ENCODE peak calls at places on chromosomes 13 and 19, in nine cellular contexts. O is stimulated activated CD8-positive, alpha-beta memory T cell treated with anti-CD3 and anti-CD28 coated beads, Interleukin-2, amount 100 ng/mL, for 1 hour; X is NCI-H2029; Q is colonic mucosa; L is NCI-H1092; P is kidney tubule cell; S is IMR-90; Y is NCI-H2081 treated with DMSO at 0.1 percent for 48 hours; I is AG08396. C is an unnamed sample.

GRCh38 chr19:39154626-39155100 is 29.1 kb downstream of the PAK4 start:
- DNase-seq in Q (peak; percentile 78), P (peak; percentile 72), L (no peak), Y (no peak), X (no peak), S (no peak), I (no peak), O (no peak), C (no peak)

GRCh38 chr13:64723735-64724134 is 2506.4 kb downstream of the PCDH9 start:
- DNase-seq in I (peak; percentile 1), O (no peak), S (peak; percentile 94), X (no peak), L (no peak), Q (no peak), Y (no peak), P (peak; percentile 93), C (peak; percentile 54)

GRCh38 chr19:3338541-3339181 is 27.7 kb upstream of the NFIC start:
- DNase-seq in Q (peak; percentile 84), S (no peak), Y (no peak), L (no peak), O (no peak), I (no peak), X (no peak), P (no peak), C (no peak)

GRCh38 chr13:43360196-43360595 is 336.8 kb downstream of the DNAJC15 start:
- DNase-seq in X (no peak), I (no peak), L (no peak), Q (no peak), P (no peak), Y (no peak), S (no peak), O (no peak), C (no peak)

GRCh38 chr19:46591254-46591653 is 9.9 kb upstream of the CALM3 start:
- DNase-seq in P (no peak), S (no peak), I (no peak), L (no peak), Q (no peak), O (no peak), Y (no peak), X (no peak), C (no peak)

GRCh38 chr13:48976677-48977625 is 1.2 kb downstream of the FNDC3A start:
- DNase-seq in S (no peak), L (peak; percentile 64), Y (no peak), P (peak; percentile 22), I (no peak), Q (peak; percentile 81), O (no peak), X (no peak), C (no peak)

GRCh38 chr13:86684402-86684801 is 885.2 kb upstream of the SLITRK6 start:
- DNase-seq in X (no peak), O (no peak), Q (no peak), I (no peak), L (peak; percentile 11), P (no peak), S (no peak), Y (no peak), C (no peak)

GRCh38 chr13:31797154-31797775 is 57.9 kb downstream of the RXFP2 start:
- DNase-seq in Y (no peak), L (peak; percentile 10), X (no peak), O (no peak), P (peak; percentile 37), S (peak; percentile 55), Q (no peak), I (peak; percentile 53), C (peak; percentile 39)